ENCODE peak calls at places on chromosomes 1 and 21, in ten cellular contexts. X, P, N, R, W, T, F, O, G and Y are unnamed samples.

GRCh38 chr1:153099646-153100045 is 5.3 kb upstream of the SPRR2E start:
- DNase-seq in X (no peak), P (no peak), N (no peak), R (no peak), W (no peak), T (no peak), F (no peak), O (no peak), G (no peak), Y (no peak)

GRCh38 chr1:1164701-1165451 is 8.8 kb upstream of the TTLL10 start:
- DNase-seq in X (peak; percentile 4), P (no peak), N (peak; percentile 51), R (no peak), W (no peak), T (no peak), F (peak; percentile 87), O (no peak), G (no peak), Y (peak; percentile 64)

GRCh38 chr1:58812926-58813325 is 29.1 kb upstream of the JUN start:
- DNase-seq in X (no peak), P (no peak), N (no peak), R (no peak), W (no peak), T (no peak), F (no peak), O (no peak), G (no peak), Y (no peak)

GRCh38 chr1:53111073-53111556 is 31.3 kb downstream of the SLC1A7 start:
- DNase-seq in X (peak; percentile 49), P (no peak), N (no peak), R (no peak), W (no peak), T (no peak), F (no peak), O (no peak), G (peak; percentile 57), Y (no peak)

GRCh38 chr1:160830321-160831153 is 32.1 kb downstream of the CD244 start:
- DNase-seq in X (peak; percentile 28), P (peak; percentile 3), N (peak; percentile 64), R (peak; percentile 86), W (peak; percentile 16), T (no peak), F (peak; percentile 96), O (peak; percentile 39), G (peak; percentile 70), Y (no peak)

GRCh38 chr1:110672001-110672752 is 2.6 kb downstream of the KCNA3 start:
- DNase-seq in X (no peak), P (no peak), N (no peak), R (no peak), W (peak; percentile 89), T (no peak), F (peak; percentile 64), O (no peak), G (no peak), Y (no peak)

GRCh38 chr21:46161180-46161799 is 5.9 kb upstream of the FTCD start:
- DNase-seq in X (no peak), P (no peak), N (peak; percentile 43), R (no peak), W (no peak), T (no peak), F (no peak), O (no peak), G (no peak), Y (no peak)

GRCh38 chr1:98662354-98662665 is 789 bp downstream of the SNX7 start:
- DNase-seq in X (peak; percentile 63), P (no peak), N (no peak), R (no peak), W (no peak), T (no peak), F (no peak), O (no peak), G (no peak), Y (peak; percentile 23)

GRCh38 chr21:26846036-26846931 is 1.1 kb upstream of the ADAMTS1 start:
- DNase-seq in X (peak; percentile 65), P (peak; percentile 71), N (peak; percentile 91), R (peak; percentile 84), W (peak; percentile 95), T (peak; percentile 91), F (peak; percentile 90), O (peak; percentile 88), G (peak; percentile 77), Y (peak; percentile 38)

GRCh38 chr1:240998024-240998423 is 359.0 kb downstream of the RGS7 start:
- DNase-seq in X (peak; percentile 24), P (peak; percentile 38), N (no peak), R (no peak), W (peak; percentile 8), T (no peak), F (no peak), O (no peak), G (no peak), Y (no peak)

GRCh38 chr21:17900281-17900989 is 81.3 kb upstream of the C21orf91 start:
- DNase-seq in X (no peak), P (no peak), N (no peak), R (no peak), W (no peak), T (peak; percentile 51), F (peak; percentile 77), O (peak; percentile 51), G (no peak), Y (no peak)

GRCh38 chr1:1200876-1201810 is 5.2 kb downstream of the TNFRSF18 start:
- DNase-seq in X (peak; percentile 44), P (peak; percentile 22), N (peak; percentile 66), R (peak; percentile 64), W (peak; percentile 85), T (peak; percentile 44), F (peak; percentile 80), O (peak; percentile 56), G (no peak), Y (no peak)

DNA sequence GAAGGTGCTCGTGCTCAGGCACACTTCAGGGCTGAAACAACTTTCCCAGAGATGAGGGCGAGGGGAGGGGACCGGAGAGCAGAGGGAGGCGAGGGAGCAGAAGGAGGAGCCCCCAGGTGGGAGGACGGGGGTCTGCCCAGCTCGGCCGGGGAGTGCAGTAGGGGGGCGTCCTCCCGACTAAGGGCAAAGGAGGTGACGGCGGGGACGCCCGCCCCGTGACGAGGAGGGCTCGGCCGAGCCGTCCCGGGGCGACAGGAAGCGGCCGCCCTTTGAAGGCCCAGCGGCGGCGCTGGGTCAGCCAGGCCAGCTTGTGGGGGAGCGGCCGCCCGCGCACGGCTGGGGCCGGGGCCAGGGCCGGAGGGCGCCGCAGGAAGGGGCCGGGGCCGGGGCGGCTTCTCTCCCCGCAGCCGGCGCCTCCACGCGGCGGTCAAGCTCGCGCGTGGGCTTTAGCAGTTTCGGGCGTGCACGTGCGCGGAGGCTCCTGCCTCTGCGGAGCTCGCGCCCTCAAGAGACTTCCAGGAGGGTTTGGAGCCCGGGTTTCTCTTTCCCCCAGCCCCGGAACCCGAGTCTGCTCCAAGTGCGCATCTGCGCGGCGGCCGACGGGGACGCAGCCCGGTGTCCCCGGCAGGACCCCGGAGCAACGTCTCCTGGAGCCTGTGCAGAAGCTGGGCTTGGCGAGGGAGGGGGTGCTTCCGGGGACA is 100.8 kb upstream of the SLC45A1 start:
- DNase-seq in X (peak; percentile 36), P (no peak), N (peak; percentile 66), R (peak; percentile 38), W (peak; percentile 61), T (peak; percentile 46), F (peak; percentile 83), O (peak; percentile 51), G (peak; percentile 58), Y (no peak)
- H3K4me3 ChIP-seq in X (no peak overlapping the region), P (no peak overlapping the region), N (peak overlapping the region; percentile 64), R (no peak overlapping the region), W (peak overlapping the region; percentile 33), T (peak overlapping the region; percentile 68), F (no peak overlapping the region), O (peak overlapping the region; percentile 36), G (peak overlapping the region; percentile 47), Y (peak overlapping the region; percentile 55)

GRCh38 chr1:12339410-12339809 is 109.6 kb downstream of the VPS13D start:
- DNase-seq in X (no peak), P (no peak), N (no peak), R (peak; percentile 21), W (peak; percentile 18), T (no peak), F (no peak), O (no peak), G (peak; percentile 53), Y (no peak)

GRCh38 chr1:12339861-12340557 is 110.2 kb downstream of the VPS13D start:
- DNase-seq in X (no peak), P (no peak), N (no peak), R (no peak), W (no peak), T (no peak), F (no peak), O (no peak), G (no peak), Y (no peak)

GRCh38 chr1:12343823-12344487 is 114.1 kb downstream of the VPS13D start:
- DNase-seq in X (no peak), P (no peak), N (no peak), R (no peak), W (no peak), T (no peak), F (no peak), O (no peak), G (no peak), Y (no peak)

GRCh38 chr1:12342261-12343003 is 112.6 kb downstream of the VPS13D start:
- DNase-seq in X (peak; percentile 17), P (no peak), N (no peak), R (peak; percentile 80), W (no peak), T (no peak), F (no peak), O (no peak), G (no peak), Y (peak; percentile 19)

DNA sequence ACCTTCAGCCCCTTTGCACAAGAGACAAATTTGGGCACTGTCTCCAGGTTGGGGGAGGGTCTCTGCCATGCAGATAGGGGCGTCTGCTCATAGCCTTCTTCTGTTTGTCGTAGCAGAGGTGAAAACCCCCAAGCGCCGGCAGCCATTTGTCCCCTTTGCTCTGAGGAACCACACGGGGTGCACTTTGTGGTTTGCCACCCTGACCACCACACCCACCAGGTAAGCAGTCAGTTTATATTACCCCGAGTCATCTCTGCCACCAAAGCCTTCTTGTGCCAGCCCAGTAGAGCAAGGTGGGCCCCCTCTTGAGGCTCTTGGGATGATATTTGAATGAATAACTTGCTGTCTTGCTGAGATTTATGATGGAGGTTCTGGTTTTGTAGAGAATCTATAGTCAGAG is 111.8 kb downstream of the VPS13D start:
- DNase-seq in X (no peak), P (no peak), N (no peak), R (no peak), W (no peak), T (no peak), F (no peak), O (no peak), G (no peak), Y (no peak)
- TF ChIP-seq CTCF in X (no peak), P (no peak), N (no peak), R (no peak), W (no peak), T (no peak), F (no peak), O (no peak), G (no peak), Y (no peak)

DNA sequence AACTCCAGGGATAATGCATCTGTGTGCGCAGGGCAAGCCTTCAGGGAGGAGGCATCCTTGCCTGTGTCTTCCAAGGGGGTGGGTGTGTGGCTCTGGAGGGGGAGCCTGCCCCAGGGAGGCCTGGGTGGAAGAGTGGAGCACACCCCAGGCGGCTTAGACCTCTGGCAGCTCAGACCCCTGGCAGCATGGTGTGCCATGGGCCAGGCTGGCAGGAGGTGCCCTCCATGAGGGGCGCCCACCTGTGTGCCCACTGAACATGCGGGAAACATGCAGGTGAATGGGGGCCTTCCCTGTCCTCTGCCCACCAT is 1.1 kb upstream of the PANK4 start:
- DNase-seq in X (no peak), P (no peak), N (no peak), R (no peak), W (no peak), T (no peak), F (no peak), O (no peak), G (no peak), Y (no peak)
- H3K4me3 ChIP-seq in X (no peak overlapping the region), P (no peak overlapping the region), N (peak overlapping the region; percentile 52), R (no peak overlapping the region), W (no peak overlapping the region), T (peak overlapping the region; percentile 23), F (no peak overlapping the region), O (no peak overlapping the region), G (no peak overlapping the region), Y (no peak overlapping the region)

GRCh38 chr1:231774719-231775322 is 148.2 kb downstream of the DISC1 start:
- DNase-seq in X (no peak), P (no peak), N (no peak), R (no peak), W (no peak), T (no peak), F (no peak), O (no peak), G (no peak), Y (no peak)
- TF ChIP-seq CTCF in X (no peak), P (no peak), N (no peak), R (no peak), W (no peak), T (no peak), F (no peak), O (no peak), G (no peak), Y (no peak)